ENCODE peak calls at places on chromosomes 11 and 22, in five cellular contexts. One of them, this sample, is unnamed.

GRCh38 chr11:3037041-3037944 is 19.9 kb downstream of the CARS1 start:
- DNase-seq in stomach: peak
- DNase-seq in progenitor cell of endocrine pancreas: peak
- DNase-seq in keratinocyte: no peak
- DNase-seq in stimulated activated CD4-positive, alpha-beta T cell treated with anti-CD3 and anti-CD28 coated beads, Interleukin-15, amount 100 ng/mL, for 1 hour: no peak
- DNase-seq in this sample: peak

GRCh38 chr11:119306373-119306890 is 10.5 kb downstream of the MCAM start:
- DNase-seq in stimulated activated CD4-positive, alpha-beta T cell treated with anti-CD3 and anti-CD28 coated beads, Interleukin-15, amount 100 ng/mL, for 1 hour: no peak
- DNase-seq in keratinocyte: no peak
- DNase-seq in progenitor cell of endocrine pancreas: no peak
- DNase-seq in stomach: no peak
- DNase-seq in this sample: no peak

GRCh38 chr22:35046744-35047462 is 19.1 kb upstream of the ISX start:
- DNase-seq in keratinocyte: no peak
- DNase-seq in progenitor cell of endocrine pancreas: no peak
- DNase-seq in stimulated activated CD4-positive, alpha-beta T cell treated with anti-CD3 and anti-CD28 coated beads, Interleukin-15, amount 100 ng/mL, for 1 hour: no peak
- DNase-seq in stomach: no peak
- DNase-seq in this sample: no peak

GRCh38 chr11:8231979-8232378 is 31.7 kb downstream of the LMO1 start:
- DNase-seq in stimulated activated CD4-positive, alpha-beta T cell treated with anti-CD3 and anti-CD28 coated beads, Interleukin-15, amount 100 ng/mL, for 1 hour: no peak
- DNase-seq in keratinocyte: no peak
- DNase-seq in progenitor cell of endocrine pancreas: no peak
- DNase-seq in stomach: no peak
- DNase-seq in this sample: no peak

GRCh38 chr11:107468596-107468995 is 11.0 kb upstream of the CWF19L2 start:
- DNase-seq in progenitor cell of endocrine pancreas: no peak
- DNase-seq in stomach: no peak
- DNase-seq in keratinocyte: no peak
- DNase-seq in stimulated activated CD4-positive, alpha-beta T cell treated with anti-CD3 and anti-CD28 coated beads, Interleukin-15, amount 100 ng/mL, for 1 hour: no peak
- DNase-seq in this sample: no peak

GRCh38 chr11:59174664-59175033 is 2.7 kb downstream of the DTX4 start:
- DNase-seq in stimulated activated CD4-positive, alpha-beta T cell treated with anti-CD3 and anti-CD28 coated beads, Interleukin-15, amount 100 ng/mL, for 1 hour: no peak
- DNase-seq in keratinocyte: peak
- DNase-seq in progenitor cell of endocrine pancreas: no peak
- DNase-seq in stomach: peak
- DNase-seq in this sample: no peak

GRCh38 chr22:29936186-29936585 is 53.2 kb downstream of the MTMR3 start:
- DNase-seq in progenitor cell of endocrine pancreas: no peak
- DNase-seq in stomach: no peak
- DNase-seq in stimulated activated CD4-positive, alpha-beta T cell treated with anti-CD3 and anti-CD28 coated beads, Interleukin-15, amount 100 ng/mL, for 1 hour: no peak
- DNase-seq in keratinocyte: no peak
- DNase-seq in this sample: no peak

GRCh38 chr11:34002420-34002819 is 49.1 kb upstream of the CAPRIN1 start:
- DNase-seq in stimulated activated CD4-positive, alpha-beta T cell treated with anti-CD3 and anti-CD28 coated beads, Interleukin-15, amount 100 ng/mL, for 1 hour: no peak
- DNase-seq in stomach: peak
- DNase-seq in keratinocyte: no peak
- DNase-seq in progenitor cell of endocrine pancreas: no peak
- DNase-seq in this sample: no peak

GRCh38 chr11:129696309-129696989 is 119.2 kb upstream of the TMEM45B start:
- DNase-seq in stomach: no peak
- DNase-seq in keratinocyte: no peak
- DNase-seq in stimulated activated CD4-positive, alpha-beta T cell treated with anti-CD3 and anti-CD28 coated beads, Interleukin-15, amount 100 ng/mL, for 1 hour: no peak
- DNase-seq in progenitor cell of endocrine pancreas: no peak
- DNase-seq in this sample: no peak

GRCh38 chr22:38051261-38051660 is 5.9 kb upstream of the PICK1 start:
- DNase-seq in stimulated activated CD4-positive, alpha-beta T cell treated with anti-CD3 and anti-CD28 coated beads, Interleukin-15, amount 100 ng/mL, for 1 hour: no peak
- DNase-seq in progenitor cell of endocrine pancreas: no peak
- DNase-seq in stomach: no peak
- DNase-seq in keratinocyte: no peak
- DNase-seq in this sample: no peak